ENCODE peak calls at places on chromosome 17, in nine cellular contexts. E is CD8-positive, alpha-beta T cell; O is uterus; C is lower lobe of right lung; Z is body of pancreas; H is cardiac fibroblast; A is activated CD8-positive, alpha-beta T cell treated with anti-CD3 and anti-CD28 coated beads for 36 hours; X is left ventricle myocardium inferior; G is GM10248. J is an unnamed sample.

GRCh38 chr17:9890124-9890523 is 14.9 kb downstream of the RCVRN start:
- DNase-seq in Z (no peak), E (no peak), O (no peak), X (no peak), G (peak), H (no peak), A (peak), C (peak), J (peak)

GRCh38 chr17:67157732-67158639 is 87.0 kb downstream of the HELZ start:
- DNase-seq in O (no peak), C (no peak), X (no peak), E (no peak), Z (no peak), G (peak), A (no peak), H (peak), J (peak)

GRCh38 chr17:44218344-44219125 is 940 bp downstream of the UBTF start:
- DNase-seq in A (peak), O (peak), X (peak), Z (peak), G (peak), E (peak), H (peak), C (peak), J (peak)

GRCh38 chr17:6386041-6386630 is 48.8 kb downstream of the AIPL1 start:
- DNase-seq in X (no peak), A (peak), C (no peak), H (no peak), O (no peak), G (no peak), E (no peak), Z (no peak), J (no peak)

GRCh38 chr17:9725575-9725974 is 65.8 kb downstream of the DHRS7C start:
- DNase-seq in H (no peak), E (no peak), G (no peak), C (no peak), A (no peak), X (no peak), Z (no peak), O (no peak), J (no peak)

GRCh38 chr17:82613283-82614094 is 34.8 kb downstream of the WDR45B start:
- DNase-seq in E (no peak), G (no peak), A (no peak), H (no peak), Z (no peak), X (no peak), C (peak), O (no peak), J (no peak)

GRCh38 chr17:64084086-64084939 is 45.6 kb downstream of the ERN1 start:
- DNase-seq in A (no peak), Z (peak), X (no peak), C (peak), H (peak), G (no peak), O (no peak), E (no peak), J (no peak)

GRCh38 chr17:51128089-51128488 is 7.4 kb upstream of the SPAG9 start:
- DNase-seq in G (no peak), O (no peak), A (peak), H (peak), C (no peak), X (no peak), Z (no peak), E (no peak), J (no peak)

GRCh38 chr17:16243385-16243784 is 26.4 kb downstream of the PIGL start:
- DNase-seq in E (no peak), C (no peak), O (no peak), Z (no peak), A (no peak), G (no peak), H (no peak), X (no peak), J (no peak)

GRCh38 chr17:53135969-53136368 is 686.8 kb upstream of the KIF2B start:
- DNase-seq in X (no peak), O (no peak), A (no peak), G (no peak), E (no peak), C (no peak), H (no peak), Z (no peak), J (no peak)

GRCh38 chr17:61201211-61201610 is 198.4 kb upstream of the TBX2 start:
- DNase-seq in Z (no peak), A (no peak), C (no peak), X (no peak), H (peak), E (no peak), O (no peak), G (no peak), J (no peak)

GRCh38 chr17:50715471-50715870 is 3.9 kb upstream of the LUC7L3 start:
- DNase-seq in H (no peak), O (no peak), E (no peak), G (no peak), X (no peak), C (no peak), A (no peak), Z (no peak), J (no peak)

GRCh38 chr17:40516581-40517285 is 15.3 kb upstream of the TNS4 start:
- DNase-seq in G (peak), A (peak), E (peak), O (no peak), Z (no peak), C (no peak), X (no peak), H (peak), J (peak)

GRCh38 chr17:34091975-34092374 is 163.1 kb upstream of the CCL2 start:
- DNase-seq in G (no peak), Z (no peak), X (no peak), O (no peak), E (no peak), A (no peak), C (no peak), H (no peak), J (no peak)

GRCh38 chr17:48429156-48429555 is 858 bp downstream of the SKAP1 start:
- DNase-seq in O (no peak), X (no peak), Z (no peak), H (no peak), C (no peak), A (peak), G (no peak), E (peak), J (no peak)

GRCh38 chr17:49028271-49028670 is 31.1 kb downstream of the IGF2BP1 start:
- DNase-seq in H (no peak), E (no peak), X (no peak), C (no peak), Z (no peak), O (no peak), A (no peak), G (no peak), J (no peak)

GRCh38 chr17:63173903-63174302 is 207.9 kb downstream of the TANC2 start:
- DNase-seq in H (no peak), O (no peak), C (no peak), E (no peak), Z (no peak), X (no peak), G (no peak), A (no peak), J (no peak)

GRCh38 chr17:57357830-57358426 is 101.6 kb downstream of the MSI2 start:
- DNase-seq in E (no peak), Z (no peak), X (no peak), H (no peak), C (no peak), O (no peak), A (peak), G (peak), J (peak)

GRCh38 chr17:57530026-57530425 is 215.1 kb downstream of the CCDC182 start:
- DNase-seq in C (no peak), O (no peak), G (no peak), H (no peak), Z (no peak), X (no peak), A (no peak), E (no peak), J (no peak)

GRCh38 chr17:16974569-16975265 is 2.8 kb upstream of the TNFRSF13B start:
- DNase-seq in A (no peak), G (no peak), H (no peak), C (no peak), O (no peak), E (no peak), Z (no peak), X (no peak), J (no peak)

GRCh38 chr17:75078097-75079022 is 9.4 kb upstream of the SLC16A5 start:
- DNase-seq in O (no peak), E (no peak), X (no peak), C (peak), H (peak), G (peak), Z (peak), A (peak), J (peak)

GRCh38 chr17:51244041-51244440 is 15.8 kb downstream of the MBTD1 start:
- DNase-seq in C (no peak), Z (no peak), A (no peak), O (no peak), E (no peak), H (no peak), G (no peak), X (no peak), J (no peak)

GRCh38 chr17:31573861-31574260 is 182.4 kb downstream of the RAB11FIP4 start:
- DNase-seq in X (no peak), A (no peak), Z (peak), C (no peak), E (no peak), G (no peak), H (no peak), O (no peak), J (no peak)

GRCh38 chr17:846901-847777 is 65.0 kb downstream of the MRM3 start:
- DNase-seq in X (no peak), E (no peak), Z (peak), O (no peak), A (no peak), H (no peak), G (no peak), C (no peak), J (no peak)

GRCh38 chr17:40316571-40317344 is 7.8 kb downstream of the RARA start:
- DNase-seq in C (peak), H (peak), X (peak), A (peak), E (no peak), O (peak), G (no peak), Z (peak), J (no peak)

GRCh38 chr17:33438136-33438535 is 145.0 kb upstream of the ASIC2 start:
- DNase-seq in C (no peak), O (no peak), H (no peak), A (no peak), E (no peak), G (no peak), Z (no peak), X (no peak), J (no peak)

GRCh38 chr17:6654816-6655731 is 3.5 kb downstream of the C17orf100 start:
- DNase-seq in C (peak), G (no peak), Z (peak), E (no peak), A (no peak), H (no peak), O (no peak), X (no peak), J (no peak)

GRCh38 chr17:65515959-65516948 is 45.2 kb downstream of the AXIN2 start:
- DNase-seq in O (no peak), G (no peak), X (no peak), C (no peak), H (no peak), A (no peak), E (no peak), Z (no peak), J (no peak)

GRCh38 chr17:44906987-44907681 is 7.9 kb upstream of the EFTUD2 start:
- DNase-seq in E (no peak), C (no peak), H (no peak), G (no peak), A (no peak), X (no peak), Z (no peak), O (peak), J (no peak)

GRCh38 chr17:45319239-45319703 is 2.5 kb upstream of the MAP3K14 start:
- DNase-seq in G (no peak), C (peak), E (no peak), H (peak), X (no peak), A (peak), Z (peak), O (no peak), J (no peak)

GRCh38 chr17:44083250-44083849 is 12.8 kb downstream of the G6PC3 start:
- DNase-seq in A (no peak), Z (no peak), O (no peak), H (no peak), X (no peak), C (no peak), E (no peak), G (no peak), J (no peak)

GRCh38 chr17:73974536-73974935 is 228.9 kb upstream of the RPL38 start:
- DNase-seq in C (no peak), X (no peak), H (no peak), A (no peak), E (no peak), O (no peak), G (no peak), Z (no peak), J (no peak)
- TF ChIP-seq CTCF in C (no peak), X (no peak), H (no peak), A (no peak), E (no peak), O (no peak), G (no peak), Z (no peak), J (no peak)

DNA sequence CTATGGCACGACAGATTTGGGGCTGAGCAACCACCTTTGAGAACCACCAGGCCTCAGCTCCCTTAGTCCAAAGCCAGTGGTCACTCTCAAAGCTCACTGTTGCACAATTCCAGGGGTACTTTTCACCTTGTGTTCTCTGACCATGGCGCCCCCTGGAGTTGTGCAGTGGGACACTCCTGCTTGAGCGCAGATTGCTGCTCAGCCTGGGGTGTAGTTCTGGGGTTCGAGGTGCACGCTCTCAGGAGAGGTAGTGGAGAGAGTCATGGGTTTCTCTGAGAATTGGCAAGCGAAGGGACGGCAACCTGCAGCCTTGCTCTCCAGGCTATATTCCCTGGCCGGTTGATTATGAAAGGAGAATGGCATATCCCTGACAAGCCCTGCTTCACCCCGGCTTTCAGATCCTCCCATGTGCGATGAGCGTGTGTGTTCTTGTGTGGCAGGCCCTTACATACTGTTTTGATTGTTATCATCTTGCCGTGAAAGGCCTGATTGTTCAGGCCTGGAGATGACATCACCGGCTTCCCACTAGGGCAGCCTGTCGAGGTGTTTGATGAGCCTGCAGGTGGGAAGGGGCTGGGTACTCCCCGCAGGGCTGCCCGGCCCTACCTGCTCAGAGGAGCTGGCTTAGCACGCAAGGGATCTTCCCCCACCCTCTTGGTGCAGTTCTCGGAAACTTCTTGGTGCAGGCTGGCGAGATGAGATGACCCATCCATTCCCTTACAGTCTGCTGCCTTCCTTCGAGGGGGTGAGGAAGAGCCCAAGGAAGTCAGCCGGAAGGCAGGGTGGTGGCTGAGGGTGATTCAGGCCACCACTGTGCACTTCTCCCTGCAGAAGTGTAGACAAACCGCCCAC is 431.2 kb downstream of the SLC39A11 start:
- DNase-seq in Z (peak), E (no peak), X (no peak), H (no peak), C (no peak), A (no peak), O (no peak), G (no peak), J (no peak)
- TF ChIP-seq CTCF in Z (no peak), E (no peak), X (no peak), H (peak), C (no peak), A (no peak), O (no peak), G (no peak), J (no peak)

GRCh38 chr17:28092109-28092508 is 49.6 kb downstream of the NLK start:
- DNase-seq in O (no peak), H (no peak), X (no peak), G (no peak), E (no peak), C (no peak), Z (no peak), A (no peak), J (no peak)
- TF ChIP-seq CTCF in O (no peak), H (no peak), X (no peak), G (no peak), E (no peak), C (no peak), Z (no peak), A (no peak), J (no peak)

DNA sequence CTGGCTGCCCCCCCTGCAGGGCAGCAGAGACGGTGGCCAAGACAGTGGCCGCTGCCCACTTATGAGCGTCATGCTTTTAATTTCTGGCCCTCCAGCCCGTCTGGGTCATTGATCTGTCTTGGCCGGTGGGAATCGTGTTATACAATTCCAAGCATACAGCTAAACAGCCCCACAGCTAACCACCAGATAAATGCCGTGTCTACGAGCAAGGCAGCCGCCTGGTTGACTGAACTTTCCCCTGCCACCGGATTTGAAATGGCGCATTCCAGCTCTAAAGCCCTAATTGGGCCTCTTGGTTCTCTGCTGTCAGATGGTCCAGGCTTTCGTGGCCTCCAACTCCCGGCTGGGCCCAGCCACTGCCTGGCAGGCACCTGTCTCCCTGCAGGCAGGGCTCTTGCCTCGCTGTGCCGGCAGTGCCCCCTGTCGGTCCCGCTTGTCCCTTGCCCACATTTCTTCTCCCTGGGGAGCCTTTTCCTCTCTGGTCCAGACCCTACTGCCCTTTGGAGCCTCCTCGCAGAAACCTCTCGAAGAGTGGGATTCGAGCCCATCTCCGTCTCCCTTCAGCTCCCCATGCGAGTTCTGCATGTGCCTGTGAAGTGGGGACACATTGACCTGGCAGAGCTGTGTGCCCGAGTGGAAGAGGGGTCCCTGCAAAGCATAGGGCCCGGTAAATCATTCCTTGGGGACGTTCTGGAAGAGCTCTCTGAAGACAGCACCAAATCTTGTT is 1.8 kb upstream of the RBFOX3 start:
- DNase-seq in Z (peak), O (no peak), G (peak), C (no peak), X (no peak), A (peak), H (peak), E (no peak), J (peak)
- TF ChIP-seq CTCF in Z (no peak), O (peak), G (peak), C (peak), X (peak), A (peak), H (peak), E (peak), J (peak)

GRCh38 chr17:76154935-76155845 is 14.1 kb upstream of the FOXJ1 start:
- DNase-seq in O (no peak), H (no peak), Z (no peak), E (no peak), X (no peak), G (no peak), A (no peak), C (no peak), J (no peak)

GRCh38 chr17:76157759-76158158 is 16.7 kb upstream of the FOXJ1 start:
- DNase-seq in G (no peak), Z (no peak), X (no peak), C (no peak), H (no peak), A (no peak), E (no peak), O (no peak), J (no peak)

GRCh38 chr17:76155988-76156661 is 15.1 kb upstream of the FOXJ1 start:
- DNase-seq in Z (no peak), E (no peak), H (no peak), X (no peak), A (no peak), G (no peak), C (no peak), O (no peak), J (no peak)

GRCh38 chr17:76154292-76154691 is 13.2 kb upstream of the FOXJ1 start:
- DNase-seq in X (no peak), O (no peak), C (no peak), E (no peak), Z (no peak), G (no peak), H (no peak), A (no peak), J (no peak)

GRCh38 chr17:76156662-76156991 is 15.6 kb upstream of the FOXJ1 start:
- DNase-seq in G (no peak), H (no peak), X (no peak), A (no peak), C (no peak), Z (no peak), O (no peak), E (no peak), J (no peak)
- TF ChIP-seq CTCF in G (no peak), H (no peak), X (no peak), A (no peak), C (no peak), Z (no peak), O (no peak), E (no peak), J (no peak)

GRCh38 chr17:59456428-59456827 is 109.0 kb upstream of the DHX40 start:
- DNase-seq in H (no peak), C (no peak), E (no peak), A (no peak), G (no peak), Z (no peak), X (no peak), O (no peak), J (no peak)
- TF ChIP-seq CTCF in H (no peak), C (no peak), E (no peak), A (no peak), G (no peak), Z (no peak), X (no peak), O (no peak), J (no peak)

DNA sequence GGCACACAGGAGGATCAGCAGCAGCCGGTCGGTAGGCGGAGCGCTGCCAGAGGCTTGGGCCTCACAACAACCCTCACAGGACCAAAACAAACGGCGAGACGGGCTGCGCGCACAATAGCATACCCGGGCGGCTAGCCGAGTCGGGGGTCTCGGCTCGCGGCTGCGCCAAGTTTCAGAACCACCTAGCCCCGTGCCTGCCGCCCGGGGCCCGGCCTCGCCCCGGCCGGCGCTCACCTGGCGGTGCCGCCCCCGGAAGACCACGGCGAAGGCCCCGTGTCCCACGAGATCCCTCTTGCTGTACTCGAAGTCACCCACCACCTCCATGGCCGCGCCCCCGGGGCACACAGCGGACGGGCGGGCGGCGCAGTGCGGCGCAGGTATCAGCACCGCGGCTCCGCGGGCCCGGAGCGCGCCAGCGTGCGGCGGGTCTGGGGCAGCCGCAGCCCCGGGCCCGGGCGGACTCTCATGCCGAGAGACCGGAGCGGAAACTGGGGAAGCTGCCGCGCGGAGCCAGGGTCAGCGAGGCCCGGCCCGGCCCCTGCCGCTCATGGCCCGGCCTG is 562 bp downstream of the ULK2 start:
- DNase-seq in G (peak), O (peak), A (peak), H (peak), C (peak), Z (peak), E (peak), X (peak), J (peak)
- TF ChIP-seq CTCF in G (peak), O (peak), A (no peak), H (peak), C (peak), Z (peak), E (peak), X (peak), J (no peak)